ENCODE peak calls at places on chromosomes 12 and 14, in ten cellular contexts. One of them, this sample, is unnamed.

GRCh38 chr12:109761631-109761950 is 48.0 kb downstream of the FAM222A start:
- DNase-seq in epithelial cell of esophagus: no peak
- DNase-seq in neural crest cell: no peak
- DNase-seq in adrenal gland: peak
- DNase-seq in HFFc6: no peak
- DNase-seq in BJ: no peak
- DNase-seq in upper lobe of right lung: peak
- DNase-seq in glutamatergic neuron: no peak
- DNase-seq in GM12865: no peak
- DNase-seq in endodermal cell: no peak
- DNase-seq in this sample: no peak

GRCh38 chr14:21066882-21067502 is 3.1 kb upstream of the ARHGEF40 start:
- DNase-seq in upper lobe of right lung: no peak
- DNase-seq in BJ: no peak
- DNase-seq in neural crest cell: no peak
- DNase-seq in epithelial cell of esophagus: peak
- DNase-seq in glutamatergic neuron: no peak
- DNase-seq in adrenal gland: no peak
- DNase-seq in GM12865: no peak
- DNase-seq in endodermal cell: no peak
- DNase-seq in HFFc6: no peak
- DNase-seq in this sample: peak

GRCh38 chr12:114834621-114835020 is 150.6 kb upstream of the TBX3 start:
- DNase-seq in BJ: no peak
- DNase-seq in endodermal cell: peak
- DNase-seq in upper lobe of right lung: no peak
- DNase-seq in GM12865: no peak
- DNase-seq in adrenal gland: no peak
- DNase-seq in HFFc6: no peak
- DNase-seq in glutamatergic neuron: no peak
- DNase-seq in epithelial cell of esophagus: no peak
- DNase-seq in neural crest cell: no peak
- DNase-seq in this sample: no peak

GRCh38 chr12:123937707-123938600 is 34.7 kb downstream of the CCDC92 start:
- DNase-seq in BJ: no peak
- DNase-seq in HFFc6: no peak
- DNase-seq in glutamatergic neuron: no peak
- DNase-seq in adrenal gland: no peak
- DNase-seq in upper lobe of right lung: no peak
- DNase-seq in GM12865: no peak
- DNase-seq in epithelial cell of esophagus: no peak
- DNase-seq in neural crest cell: no peak
- DNase-seq in endodermal cell: no peak
- DNase-seq in this sample: peak

GRCh38 chr12:63068857-63069442 is 82.1 kb downstream of the AVPR1A start:
- DNase-seq in upper lobe of right lung: no peak
- DNase-seq in HFFc6: peak
- DNase-seq in endodermal cell: no peak
- DNase-seq in glutamatergic neuron: no peak
- DNase-seq in epithelial cell of esophagus: peak
- DNase-seq in BJ: no peak
- DNase-seq in GM12865: peak
- DNase-seq in adrenal gland: no peak
- DNase-seq in neural crest cell: peak
- DNase-seq in this sample: peak

GRCh38 chr14:34018125-34018524 is 67.3 kb upstream of the EGLN3 start:
- DNase-seq in adrenal gland: no peak
- DNase-seq in BJ: no peak
- DNase-seq in HFFc6: no peak
- DNase-seq in neural crest cell: no peak
- DNase-seq in GM12865: no peak
- DNase-seq in glutamatergic neuron: no peak
- DNase-seq in upper lobe of right lung: no peak
- DNase-seq in endodermal cell: no peak
- DNase-seq in epithelial cell of esophagus: no peak
- DNase-seq in this sample: no peak

GRCh38 chr14:89524412-89524811 is 107.4 kb upstream of the FOXN3 start:
- DNase-seq in epithelial cell of esophagus: no peak
- DNase-seq in GM12865: no peak
- DNase-seq in HFFc6: no peak
- DNase-seq in BJ: no peak
- DNase-seq in adrenal gland: no peak
- DNase-seq in upper lobe of right lung: no peak
- DNase-seq in neural crest cell: no peak
- DNase-seq in glutamatergic neuron: no peak
- DNase-seq in endodermal cell: no peak
- DNase-seq in this sample: no peak

GRCh38 chr14:23569443-23570151 is 2.0 kb upstream of the AP1G2 start:
- DNase-seq in endodermal cell: peak
- DNase-seq in BJ: no peak
- DNase-seq in upper lobe of right lung: peak
- DNase-seq in glutamatergic neuron: peak
- DNase-seq in HFFc6: peak
- DNase-seq in epithelial cell of esophagus: peak
- DNase-seq in GM12865: peak
- DNase-seq in adrenal gland: no peak
- DNase-seq in neural crest cell: no peak
- DNase-seq in this sample: no peak

GRCh38 chr12:5904441-5904840 is 40.6 kb downstream of the ANO2 start:
- DNase-seq in BJ: no peak
- DNase-seq in epithelial cell of esophagus: no peak
- DNase-seq in upper lobe of right lung: peak
- DNase-seq in endodermal cell: peak
- DNase-seq in HFFc6: no peak
- DNase-seq in GM12865: no peak
- DNase-seq in neural crest cell: no peak
- DNase-seq in adrenal gland: no peak
- DNase-seq in glutamatergic neuron: no peak
- DNase-seq in this sample: no peak

GRCh38 chr12:122934722-122935121 is 31.5 kb downstream of the ABCB9 start:
- DNase-seq in HFFc6: no peak
- DNase-seq in upper lobe of right lung: no peak
- DNase-seq in epithelial cell of esophagus: no peak
- DNase-seq in adrenal gland: no peak
- DNase-seq in BJ: no peak
- DNase-seq in glutamatergic neuron: no peak
- DNase-seq in neural crest cell: no peak
- DNase-seq in endodermal cell: no peak
- DNase-seq in GM12865: peak
- DNase-seq in this sample: peak

GRCh38 chr12:105933671-105934665 is 204.8 kb downstream of the NUAK1 start:
- DNase-seq in endodermal cell: no peak
- DNase-seq in neural crest cell: no peak
- DNase-seq in glutamatergic neuron: no peak
- DNase-seq in upper lobe of right lung: no peak
- DNase-seq in HFFc6: peak
- DNase-seq in epithelial cell of esophagus: peak
- DNase-seq in adrenal gland: peak
- DNase-seq in GM12865: no peak
- DNase-seq in BJ: peak
- DNase-seq in this sample: no peak

GRCh38 chr14:61574514-61574807 is 120.9 kb upstream of the HIF1A start:
- DNase-seq in glutamatergic neuron: no peak
- DNase-seq in endodermal cell: no peak
- DNase-seq in BJ: no peak
- DNase-seq in GM12865: no peak
- DNase-seq in epithelial cell of esophagus: peak
- DNase-seq in adrenal gland: no peak
- DNase-seq in upper lobe of right lung: no peak
- DNase-seq in neural crest cell: no peak
- DNase-seq in HFFc6: no peak
- DNase-seq in this sample: no peak

GRCh38 chr12:120563495-120563894 is 17.7 kb downstream of the POP5 start:
- DNase-seq in adrenal gland: no peak
- DNase-seq in glutamatergic neuron: no peak
- DNase-seq in BJ: no peak
- DNase-seq in endodermal cell: no peak
- DNase-seq in epithelial cell of esophagus: no peak
- DNase-seq in upper lobe of right lung: no peak
- DNase-seq in neural crest cell: no peak
- DNase-seq in GM12865: no peak
- DNase-seq in HFFc6: no peak
- DNase-seq in this sample: no peak

GRCh38 chr14:81351205-81351604 is 48.9 kb downstream of the STON2 start:
- DNase-seq in endodermal cell: no peak
- DNase-seq in upper lobe of right lung: no peak
- DNase-seq in BJ: no peak
- DNase-seq in glutamatergic neuron: no peak
- DNase-seq in neural crest cell: no peak
- DNase-seq in epithelial cell of esophagus: no peak
- DNase-seq in adrenal gland: no peak
- DNase-seq in HFFc6: no peak
- DNase-seq in GM12865: no peak
- DNase-seq in this sample: no peak

GRCh38 chr12:56158926-56159461 is 835 bp downstream of the MYL6 start:
- DNase-seq in GM12865: peak
- DNase-seq in BJ: peak
- DNase-seq in HFFc6: peak
- DNase-seq in upper lobe of right lung: peak
- DNase-seq in epithelial cell of esophagus: peak
- DNase-seq in glutamatergic neuron: peak
- DNase-seq in endodermal cell: peak
- DNase-seq in neural crest cell: peak
- DNase-seq in adrenal gland: peak
- DNase-seq in this sample: peak

DNA sequence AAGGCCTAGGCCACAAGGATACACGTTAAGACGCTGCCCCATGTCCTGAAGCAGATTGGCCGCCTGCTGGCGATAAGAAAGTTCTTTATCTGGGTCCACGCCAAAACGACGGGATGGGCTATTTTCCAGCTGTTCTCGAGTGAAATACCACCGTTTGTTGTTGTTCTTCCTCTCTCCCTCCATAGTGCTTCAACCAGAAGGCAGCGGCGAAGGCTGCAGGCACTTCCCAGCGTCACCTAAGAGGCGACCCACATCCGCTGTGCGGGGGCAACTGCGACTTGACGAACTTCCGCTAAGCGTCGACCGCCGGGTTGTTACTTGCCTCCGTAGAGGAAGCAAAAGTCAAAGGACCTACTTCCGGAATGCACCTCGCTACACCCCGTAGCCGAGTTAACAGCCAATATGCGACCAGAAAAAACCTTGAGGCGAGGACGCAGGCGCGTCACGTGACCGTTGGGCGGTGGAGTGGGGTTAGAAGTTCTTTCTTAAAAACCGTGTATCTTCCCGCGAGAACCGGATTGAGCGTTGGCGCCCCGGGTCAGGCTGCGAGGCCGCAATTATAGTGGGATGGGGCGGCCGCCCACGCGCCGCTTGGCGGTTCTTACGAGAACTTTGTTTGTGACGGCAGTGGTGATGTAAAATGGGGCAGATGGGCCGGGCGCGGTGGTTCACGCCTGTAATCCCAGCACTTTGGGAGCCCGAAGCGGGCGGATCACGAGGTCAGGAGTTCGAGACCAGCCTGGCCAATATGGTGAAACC is at the start of gene CCNT1:
- DNase-seq in GM12865: peak
- DNase-seq in neural crest cell: peak
- DNase-seq in epithelial cell of esophagus: peak
- DNase-seq in endodermal cell: peak
- DNase-seq in upper lobe of right lung: peak
- DNase-seq in BJ: peak
- DNase-seq in glutamatergic neuron: peak
- DNase-seq in adrenal gland: peak
- DNase-seq in HFFc6: peak
- DNase-seq in this sample: peak
- TF ChIP-seq CTCF in GM12865: peak
- TF ChIP-seq CTCF in neural crest cell: peak
- TF ChIP-seq CTCF in epithelial cell of esophagus: peak
- TF ChIP-seq CTCF in endodermal cell: peak
- TF ChIP-seq CTCF in upper lobe of right lung: no peak
- TF ChIP-seq CTCF in BJ: peak
- TF ChIP-seq CTCF in glutamatergic neuron: peak
- TF ChIP-seq CTCF in adrenal gland: peak
- TF ChIP-seq CTCF in HFFc6: peak
- TF ChIP-seq CTCF in this sample: no peak

DNA sequence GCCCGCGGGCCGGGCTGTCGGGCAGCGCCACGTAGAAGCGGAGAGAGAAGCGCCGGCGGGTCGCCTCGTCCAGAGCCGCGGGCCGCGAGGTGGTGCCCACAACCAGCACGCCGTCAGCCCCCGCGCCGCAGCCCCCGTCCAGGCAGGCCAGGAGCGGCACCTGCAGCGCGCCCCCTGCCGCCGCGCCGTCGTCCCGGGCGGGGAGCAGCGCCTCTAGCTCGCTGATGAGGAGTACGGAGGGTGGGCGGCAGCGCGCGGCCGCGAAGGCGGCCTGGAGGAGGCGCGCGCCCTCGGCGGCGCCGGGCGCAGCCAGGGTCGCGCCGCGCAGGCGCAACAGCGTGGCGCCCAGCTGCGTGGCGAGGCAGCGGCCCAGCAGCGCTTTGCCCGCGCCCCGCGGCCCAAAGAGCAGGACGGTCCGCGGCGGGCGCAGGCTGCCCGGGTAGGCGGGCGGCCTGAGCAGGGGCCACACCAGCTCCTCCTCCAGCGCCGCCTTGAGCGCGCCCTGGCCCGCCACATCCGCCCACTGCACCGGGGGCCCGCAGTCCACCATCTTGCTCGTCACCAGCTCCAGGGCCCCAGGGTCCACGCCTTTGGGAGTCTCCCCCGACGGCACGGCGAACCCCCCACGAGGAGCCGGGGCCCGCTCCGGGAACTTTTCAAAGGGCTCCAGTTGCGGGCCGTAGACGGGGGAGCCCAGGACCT is 27.6 kb downstream of the FIGNL2 start:
- DNase-seq in BJ: no peak
- DNase-seq in epithelial cell of esophagus: peak
- DNase-seq in upper lobe of right lung: peak
- DNase-seq in neural crest cell: peak
- DNase-seq in GM12865: peak
- DNase-seq in HFFc6: no peak
- DNase-seq in glutamatergic neuron: peak
- DNase-seq in adrenal gland: peak
- DNase-seq in endodermal cell: peak
- DNase-seq in this sample: peak
- TF ChIP-seq CTCF in BJ: no peak
- TF ChIP-seq CTCF in epithelial cell of esophagus: no peak
- TF ChIP-seq CTCF in upper lobe of right lung: no peak
- TF ChIP-seq CTCF in neural crest cell: peak
- TF ChIP-seq CTCF in GM12865: peak
- TF ChIP-seq CTCF in HFFc6: no peak
- TF ChIP-seq CTCF in glutamatergic neuron: no peak
- TF ChIP-seq CTCF in adrenal gland: no peak
- TF ChIP-seq CTCF in endodermal cell: peak
- TF ChIP-seq CTCF in this sample: peak

GRCh38 chr14:94143239-94143638 is 13.8 kb upstream of the IFI27L2 start:
- DNase-seq in adrenal gland: no peak
- DNase-seq in endodermal cell: peak
- DNase-seq in BJ: no peak
- DNase-seq in upper lobe of right lung: no peak
- DNase-seq in neural crest cell: no peak
- DNase-seq in GM12865: peak
- DNase-seq in glutamatergic neuron: no peak
- DNase-seq in HFFc6: no peak
- DNase-seq in epithelial cell of esophagus: no peak
- DNase-seq in this sample: no peak
- TF ChIP-seq CTCF in adrenal gland: peak
- TF ChIP-seq CTCF in endodermal cell: peak
- TF ChIP-seq CTCF in BJ: peak
- TF ChIP-seq CTCF in upper lobe of right lung: peak
- TF ChIP-seq CTCF in neural crest cell: peak
- TF ChIP-seq CTCF in GM12865: peak
- TF ChIP-seq CTCF in glutamatergic neuron: no peak
- TF ChIP-seq CTCF in HFFc6: peak
- TF ChIP-seq CTCF in epithelial cell of esophagus: peak
- TF ChIP-seq CTCF in this sample: no peak

GRCh38 chr14:50000215-50001145 is 107.6 kb downstream of the ARF6 start:
- DNase-seq in endodermal cell: peak
- DNase-seq in GM12865: peak
- DNase-seq in glutamatergic neuron: no peak
- DNase-seq in HFFc6: peak
- DNase-seq in adrenal gland: peak
- DNase-seq in upper lobe of right lung: peak
- DNase-seq in epithelial cell of esophagus: peak
- DNase-seq in BJ: peak
- DNase-seq in neural crest cell: no peak
- DNase-seq in this sample: peak
- TF ChIP-seq CTCF in endodermal cell: no peak
- TF ChIP-seq CTCF in GM12865: no peak
- TF ChIP-seq CTCF in glutamatergic neuron: no peak
- TF ChIP-seq CTCF in HFFc6: peak
- TF ChIP-seq CTCF in adrenal gland: no peak
- TF ChIP-seq CTCF in upper lobe of right lung: no peak
- TF ChIP-seq CTCF in epithelial cell of esophagus: no peak
- TF ChIP-seq CTCF in BJ: no peak
- TF ChIP-seq CTCF in neural crest cell: no peak
- TF ChIP-seq CTCF in this sample: no peak